ENCODE peak calls at places on chromosomes 11 and 22, in eight cellular contexts. D, R, K, U, F, Q, E and I are unnamed samples.

GRCh38 chr11:100715163-100715792 is 28.2 kb downstream of the ARHGAP42 start:
- DNase-seq in D (no peak), R (no peak), K (no peak), U (no peak), F (no peak), Q (no peak), E (no peak), I (no peak)

GRCh38 chr11:107276057-107276456 is 181.6 kb downstream of the CWF19L2 start:
- DNase-seq in D (no peak), R (no peak), K (no peak), U (no peak), F (no peak), Q (no peak), E (no peak), I (no peak)

GRCh38 chr11:60734271-60734670 is 9.8 kb downstream of the MS4A18 start:
- DNase-seq in D (no peak), R (no peak), K (no peak), U (no peak), F (no peak), Q (no peak), E (no peak), I (no peak)

GRCh38 chr22:41526802-41527799 is 17.2 kb downstream of the POLR3H start:
- DNase-seq in D (peak; percentile 79), R (no peak), K (peak; percentile 36), U (peak; percentile 69), F (no peak), Q (peak; percentile 71), E (peak; percentile 47), I (peak; percentile 39)

GRCh38 chr22:43155789-43156188 is 4.4 kb downstream of the TSPO start:
- DNase-seq in D (no peak), R (no peak), K (no peak), U (no peak), F (no peak), Q (no peak), E (no peak), I (no peak)

GRCh38 chr11:129223701-129224149 is 31.6 kb upstream of the ARHGAP32 start:
- DNase-seq in D (no peak), R (no peak), K (no peak), U (no peak), F (no peak), Q (no peak), E (no peak), I (no peak)

GRCh38 chr11:11152877-11153276 is 200.2 kb downstream of the CSNK2A3 start:
- DNase-seq in D (no peak), R (no peak), K (no peak), U (no peak), F (no peak), Q (no peak), E (no peak), I (no peak)

GRCh38 chr22:24482586-24482985 is 12.5 kb upstream of the UPB1 start:
- DNase-seq in D (no peak), R (no peak), K (no peak), U (no peak), F (no peak), Q (no peak), E (no peak), I (no peak)

GRCh38 chr22:38258895-38259294 is 13.9 kb downstream of the TMEM184B start:
- DNase-seq in D (no peak), R (peak; percentile 62), K (no peak), U (no peak), F (no peak), Q (no peak), E (peak; percentile 42), I (no peak)

GRCh38 chr22:38262051-38262795 is 10.6 kb downstream of the TMEM184B start:
- DNase-seq in D (peak; percentile 55), R (no peak), K (no peak), U (peak; percentile 71), F (no peak), Q (peak; percentile 52), E (no peak), I (no peak)

GRCh38 chr22:38259370-38259769 is 13.4 kb downstream of the TMEM184B start:
- DNase-seq in D (no peak), R (no peak), K (no peak), U (no peak), F (no peak), Q (no peak), E (no peak), I (no peak)

GRCh38 chr22:38261478-38261803 is 11.4 kb downstream of the TMEM184B start:
- DNase-seq in D (no peak), R (no peak), K (no peak), U (no peak), F (no peak), Q (no peak), E (no peak), I (no peak)

GRCh38 chr22:38260760-38261477 is 11.9 kb downstream of the TMEM184B start:
- DNase-seq in D (no peak), R (no peak), K (no peak), U (no peak), F (no peak), Q (no peak), E (no peak), I (no peak)
- TF ChIP-seq CTCF in D (no peak), R (peak; percentile 49), K (no peak), U (peak; percentile 37), F (peak; percentile 28), Q (no peak), E (no peak), I (no peak)

GRCh38 chr11:111515591-111515990 is 1.0 kb downstream of the HOATZ start:
- DNase-seq in D (no peak), R (no peak), K (no peak), U (no peak), F (no peak), Q (no peak), E (no peak), I (no peak)

GRCh38 chr11:111512296-111513239 is at the start of gene BTG4:
- DNase-seq in D (peak; percentile 42), R (no peak), K (peak; percentile 31), U (peak; percentile 51), F (no peak), Q (peak; percentile 15), E (peak; percentile 44), I (no peak)

GRCh38 chr11:111510311-111510710 is 1.9 kb downstream of the BTG4 start:
- DNase-seq in D (no peak), R (no peak), K (no peak), U (no peak), F (no peak), Q (no peak), E (no peak), I (no peak)

GRCh38 chr11:111513240-111513605 is 1.0 kb upstream of the BTG4 start:
- DNase-seq in D (no peak), R (no peak), K (no peak), U (no peak), F (no peak), Q (no peak), E (no peak), I (no peak)

DNA sequence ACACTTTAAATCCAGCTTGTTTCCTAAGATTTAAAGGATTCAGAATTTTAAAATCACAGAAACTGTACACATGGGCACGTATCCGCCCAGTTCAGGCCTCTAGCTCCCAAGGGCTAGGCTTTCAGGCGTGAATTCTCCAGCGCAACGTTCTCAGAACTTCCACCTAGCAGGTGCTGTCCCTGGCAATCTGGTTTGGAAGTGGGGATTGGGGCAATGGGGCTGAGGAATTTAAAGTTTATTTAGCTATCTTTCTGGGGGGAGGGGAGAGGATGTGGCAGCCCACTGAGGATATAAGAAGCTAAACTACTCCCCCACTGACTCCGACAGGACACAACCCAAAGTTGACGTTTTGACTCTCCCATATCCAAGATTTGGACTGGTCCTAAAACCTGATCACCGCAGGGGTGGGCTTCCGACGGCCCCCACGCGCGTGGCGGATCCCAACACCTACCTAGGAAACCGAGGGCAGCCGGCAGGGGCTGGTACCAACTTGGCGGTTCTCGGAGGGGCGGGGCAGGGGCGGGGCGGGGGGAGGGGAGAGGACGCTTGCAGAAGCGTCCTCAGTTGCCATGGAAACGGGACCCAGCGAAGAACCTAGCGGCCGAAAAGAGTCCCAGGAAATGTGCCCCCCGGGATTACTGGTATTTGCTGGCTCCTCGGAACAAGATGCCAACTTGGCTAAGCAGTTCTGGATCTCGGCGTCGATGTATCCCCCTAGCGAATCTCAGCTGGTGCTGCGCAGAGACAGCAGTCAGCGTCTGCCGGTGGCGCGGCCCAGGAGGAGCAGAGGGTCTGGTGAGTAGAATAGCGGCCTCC is at the start of gene HOATZ:
- DNase-seq in D (peak; percentile 31), R (no peak), K (no peak), U (no peak), F (no peak), Q (no peak), E (peak; percentile 50), I (no peak)
- TF ChIP-seq CTCF in D (no peak), R (peak; percentile 53), K (no peak), U (no peak), F (peak; percentile 38), Q (no peak), E (no peak), I (no peak)

DNA sequence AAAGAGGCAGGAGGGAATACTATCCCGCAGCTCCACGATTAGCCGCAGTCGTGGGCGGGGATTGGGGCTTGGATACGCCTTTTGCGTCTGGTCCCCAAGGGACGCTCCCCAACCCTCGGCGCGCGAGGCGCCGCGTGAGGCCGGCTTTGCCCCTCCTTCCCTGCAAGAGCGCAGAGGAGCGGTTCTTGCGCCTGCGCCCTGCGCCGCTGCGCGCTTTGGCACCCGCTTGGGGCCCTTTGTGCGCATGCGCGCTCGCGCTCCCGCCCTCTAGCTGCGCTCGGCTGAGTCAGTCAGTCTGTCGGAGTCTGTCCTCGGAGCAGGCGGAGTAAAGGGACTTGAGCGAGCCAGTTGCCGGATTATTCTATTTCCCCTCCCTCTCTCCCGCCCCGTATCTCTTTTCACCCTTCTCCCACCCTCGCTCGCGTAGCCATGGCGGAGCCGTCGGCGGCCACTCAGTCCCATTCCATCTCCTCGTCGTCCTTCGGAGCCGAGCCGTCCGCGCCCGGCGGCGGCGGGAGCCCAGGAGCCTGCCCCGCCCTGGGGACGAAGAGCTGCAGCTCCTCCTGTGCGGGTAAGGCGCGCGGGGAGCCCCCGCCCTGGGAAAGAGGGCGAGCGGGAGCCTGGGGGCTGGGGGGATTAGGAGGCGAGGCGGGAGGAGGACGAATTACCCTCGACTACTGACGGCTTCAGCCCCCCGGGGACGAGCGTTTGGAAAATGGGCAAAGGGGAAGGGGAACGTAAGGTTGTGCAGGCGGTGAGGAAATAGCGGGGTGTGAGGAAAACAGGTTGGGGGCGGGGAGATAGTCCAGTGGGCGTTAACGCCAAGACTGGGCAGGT is at the start of gene RTN3:
- DNase-seq in D (peak; percentile 100), R (peak; percentile 96), K (peak; percentile 99), U (peak; percentile 97), F (peak; percentile 97), Q (peak; percentile 98), E (peak; percentile 96), I (peak; percentile 78)
- TF ChIP-seq CTCF in D (no peak), R (no peak), K (no peak), U (no peak), F (no peak), Q (no peak), E (no peak), I (no peak)

GRCh38 chr11:114026355-114026754 is 33.2 kb upstream of the ZBTB16 start:
- DNase-seq in D (peak; percentile 32), R (no peak), K (peak; percentile 18), U (no peak), F (no peak), Q (no peak), E (no peak), I (no peak)

GRCh38 chr11:114031599-114032320 is 27.8 kb upstream of the ZBTB16 start:
- DNase-seq in D (no peak), R (no peak), K (no peak), U (no peak), F (no peak), Q (no peak), E (no peak), I (no peak)

GRCh38 chr11:114025329-114025907 is 34.1 kb upstream of the ZBTB16 start:
- DNase-seq in D (no peak), R (no peak), K (no peak), U (no peak), F (no peak), Q (no peak), E (no peak), I (no peak)

GRCh38 chr11:114027396-114027795 is 32.1 kb upstream of the ZBTB16 start:
- DNase-seq in D (no peak), R (no peak), K (no peak), U (no peak), F (no peak), Q (no peak), E (no peak), I (no peak)

GRCh38 chr11:114027941-114028340 is 31.6 kb upstream of the ZBTB16 start:
- DNase-seq in D (no peak), R (no peak), K (no peak), U (no peak), F (no peak), Q (no peak), E (no peak), I (no peak)
- TF ChIP-seq CTCF in D (no peak), R (no peak), K (no peak), U (no peak), F (no peak), Q (no peak), E (no peak), I (no peak)